ENCODE peak calls at places on chromosomes 11 and 22, in seven cellular contexts. P is AG04449, N is mucosa of descending colon, S is esophagus squamous epithelium, Q is lower lobe of right lung, R is fibroblast of the aortic adventitia, U is HTR-8/SVneo. Z is an unnamed sample.

GRCh38 chr22:23762866-23763578 is at the start of gene C22orf15:
- DNase-seq in P (no peak), Q (no peak), S (no peak), R (peak), N (no peak), U (no peak), Z (no peak)

GRCh38 chr11:72828081-72828567 is 13.9 kb downstream of the ATG16L2 start:
- DNase-seq in P (no peak), Q (peak), U (no peak), R (no peak), S (no peak), N (no peak), Z (no peak)

GRCh38 chr22:35634015-35634414 is 14.2 kb upstream of the APOL6 start:
- DNase-seq in R (no peak), U (no peak), Q (no peak), P (no peak), S (no peak), N (no peak), Z (no peak)

GRCh38 chr22:22520020-22520656 is at the start of gene ZNF280A:
- DNase-seq in R (peak), Q (no peak), N (no peak), U (no peak), S (no peak), P (no peak), Z (no peak)

GRCh38 chr22:22673099-22673498 is 28.7 kb downstream of the GGTLC2 start:
- DNase-seq in U (no peak), N (no peak), P (no peak), Q (no peak), R (no peak), S (no peak), Z (no peak)

GRCh38 chr22:39524089-39524752 is 3.9 kb downstream of the ATF4 start:
- DNase-seq in Q (peak), P (no peak), N (peak), U (no peak), R (no peak), S (no peak), Z (no peak)

GRCh38 chr11:33868646-33869461 is 23.0 kb downstream of the LMO2 start:
- DNase-seq in Q (no peak), S (no peak), P (no peak), U (no peak), R (no peak), N (peak), Z (no peak)

GRCh38 chr22:45212306-45212709 is 28.4 kb downstream of the KIAA0930 start:
- DNase-seq in S (no peak), Q (peak), N (peak), R (peak), U (peak), P (peak), Z (no peak)

GRCh38 chr11:47467372-47467771 is 18.4 kb upstream of the RAPSN start:
- DNase-seq in R (no peak), N (peak), Q (no peak), S (no peak), P (no peak), U (no peak), Z (no peak)

GRCh38 chr11:1107316-1108245 is 32.9 kb downstream of the MUC2 start:
- DNase-seq in R (no peak), Q (no peak), N (peak), S (no peak), U (no peak), P (no peak), Z (no peak)

GRCh38 chr22:22942511-22943329 is 55.1 kb downstream of the IGLL5 start:
- DNase-seq in R (peak), N (peak), P (no peak), U (peak), S (no peak), Q (peak), Z (no peak)

GRCh38 chr11:108226036-108226435 is 3.2 kb downstream of the ATM start:
- DNase-seq in R (no peak), Q (no peak), P (no peak), N (no peak), U (no peak), S (no peak), Z (no peak)

GRCh38 chr11:69416123-69416475 is 65.4 kb upstream of the LINC01488 start:
- DNase-seq in U (no peak), S (no peak), Q (no peak), P (no peak), N (peak), R (no peak), Z (no peak)

GRCh38 chr22:37986371-37986770 is 2.0 kb upstream of the SOX10 start:
- DNase-seq in S (no peak), R (no peak), Q (no peak), P (no peak), N (no peak), U (no peak), Z (no peak)

GRCh38 chr11:108009497-108010360 is 1.0 kb downstream of the CUL5 start:
- DNase-seq in N (no peak), S (no peak), Q (no peak), P (no peak), R (peak), U (no peak), Z (no peak)

GRCh38 chr11:10674991-10675440 is 18.5 kb downstream of the IRAG1 start:
- DNase-seq in N (no peak), R (peak), U (no peak), Q (no peak), P (no peak), S (no peak), Z (no peak)

GRCh38 chr11:34180045-34180813 is 74.8 kb downstream of the NAT10 start:
- DNase-seq in U (no peak), Q (no peak), N (no peak), S (no peak), R (no peak), P (no peak), Z (no peak)

GRCh38 chr11:7964873-7965272 is 374 bp downstream of the NLRP10 start:
- DNase-seq in N (no peak), R (peak), U (no peak), Q (no peak), S (no peak), P (peak), Z (no peak)

GRCh38 chr11:130179396-130180306 is 20.1 kb downstream of the ST14 start:
- DNase-seq in Q (peak), N (peak), S (no peak), U (no peak), R (no peak), P (no peak), Z (no peak)

Z was measured in cerebellar nuclear complex.